ENCODE peak calls at places on chromosomes 3 and 15, in eight cellular contexts. K is fibroblast of lung, Y is A549, V is mammary epithelial cell, H is AG04449, J is psoas muscle, C is SK-N-SH, R is left ventricle myocardium inferior. I is an unnamed sample.

GRCh38 chr3:193853511-193854219 is 260.7 kb downstream of the OPA1 start:
- DNase-seq in K (no peak), Y (no peak), V (peak), H (no peak), J (no peak), C (no peak), R (no peak), I (no peak)

GRCh38 chr3:187767266-187768032 is 22.2 kb upstream of the BCL6 start:
- DNase-seq in K (peak), Y (no peak), V (peak), H (no peak), J (no peak), C (no peak), R (no peak), I (peak)

GRCh38 chr3:55498520-55498919 is 11.4 kb upstream of the WNT5A start:
- DNase-seq in K (no peak), Y (no peak), V (no peak), H (no peak), J (no peak), C (no peak), R (no peak), I (no peak)

GRCh38 chr3:101518421-101518871 is 5.4 kb upstream of the SENP7 start:
- DNase-seq in K (no peak), Y (peak), V (peak), H (no peak), J (no peak), C (no peak), R (no peak), I (no peak)

GRCh38 chr3:55349851-55350250 is 137.3 kb downstream of the WNT5A start:
- DNase-seq in K (no peak), Y (no peak), V (no peak), H (no peak), J (no peak), C (no peak), R (no peak), I (no peak)

GRCh38 chr3:184525337-184526157 is 36.0 kb upstream of the EPHB3 start:
- DNase-seq in K (no peak), Y (no peak), V (peak), H (no peak), J (no peak), C (peak), R (no peak), I (no peak)

GRCh38 chr3:177427540-177427939 is 230.3 kb upstream of the TBL1XR1 start:
- DNase-seq in K (peak), Y (no peak), V (peak), H (no peak), J (no peak), C (no peak), R (no peak), I (peak)

GRCh38 chr3:72128906-72129305 is 344.0 kb upstream of the PROK2 start:
- DNase-seq in K (no peak), Y (no peak), V (no peak), H (no peak), J (no peak), C (no peak), R (no peak), I (no peak)

GRCh38 chr15:35784745-35785144 is 238.8 kb upstream of the DPH6 start:
- DNase-seq in K (no peak), Y (no peak), V (no peak), H (no peak), J (no peak), C (no peak), R (no peak), I (peak)

GRCh38 chr15:73022156-73022555 is 30.1 kb upstream of the NEO1 start:
- DNase-seq in K (peak), Y (no peak), V (no peak), H (no peak), J (no peak), C (no peak), R (no peak), I (no peak)

GRCh38 chr15:100725121-100726069 is 123.0 kb downstream of the ASB7 start:
- DNase-seq in K (peak), Y (no peak), V (peak), H (peak), J (no peak), C (peak), R (no peak), I (peak)

GRCh38 chr15:69677403-69677802 is 224.8 kb downstream of the RPLP1 start:
- DNase-seq in K (no peak), Y (no peak), V (no peak), H (no peak), J (no peak), C (no peak), R (no peak), I (no peak)

GRCh38 chr3:197117107-197117506 is 87.5 kb upstream of the MELTF start:
- DNase-seq in K (peak), Y (no peak), V (peak), H (no peak), J (no peak), C (no peak), R (no peak), I (no peak)

DNA sequence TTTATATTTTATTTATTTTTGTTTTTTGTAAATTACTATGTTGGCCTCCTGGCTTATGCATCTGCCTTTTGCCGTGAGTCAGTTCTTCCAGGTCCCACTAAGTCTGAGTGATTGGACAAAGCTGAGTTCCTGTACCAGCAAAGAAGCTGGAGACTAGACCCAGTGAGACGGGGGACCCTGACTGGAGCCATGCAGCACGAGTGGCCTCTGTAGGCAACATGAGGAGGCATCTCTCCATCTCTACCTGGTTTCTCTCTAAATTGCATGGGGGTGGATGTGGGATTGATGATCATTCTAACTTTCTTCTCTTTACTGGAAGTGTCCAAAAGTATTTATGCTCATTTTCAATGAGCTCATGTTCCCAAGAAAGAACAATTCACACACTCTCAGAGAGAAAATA is 155.3 kb upstream of the MRPL3 start:
- DNase-seq in K (no peak), Y (no peak), V (no peak), H (no peak), J (no peak), C (no peak), R (no peak), I (no peak)
- TF ChIP-seq CTCF in K (no peak), Y (no peak), V (no peak), H (no peak), J (no peak), C (peak), R (no peak), I (peak)

GRCh38 chr15:68578960-68579935 is at the start of gene CORO2B:
- DNase-seq in K (peak), Y (peak), V (peak), H (no peak), J (peak), C (peak), R (peak), I (peak)

GRCh38 chr15:68580883-68581155 is 2.0 kb downstream of the CORO2B start:
- DNase-seq in K (no peak), Y (no peak), V (no peak), H (no peak), J (no peak), C (no peak), R (no peak), I (no peak)

GRCh38 chr15:68580026-68580882 is 1.5 kb downstream of the CORO2B start:
- DNase-seq in K (no peak), Y (no peak), V (no peak), H (no peak), J (peak), C (no peak), R (peak), I (no peak)

GRCh38 chr15:68576253-68577236 is 2.2 kb upstream of the CORO2B start:
- DNase-seq in K (no peak), Y (no peak), V (no peak), H (no peak), J (no peak), C (no peak), R (no peak), I (no peak)

DNA sequence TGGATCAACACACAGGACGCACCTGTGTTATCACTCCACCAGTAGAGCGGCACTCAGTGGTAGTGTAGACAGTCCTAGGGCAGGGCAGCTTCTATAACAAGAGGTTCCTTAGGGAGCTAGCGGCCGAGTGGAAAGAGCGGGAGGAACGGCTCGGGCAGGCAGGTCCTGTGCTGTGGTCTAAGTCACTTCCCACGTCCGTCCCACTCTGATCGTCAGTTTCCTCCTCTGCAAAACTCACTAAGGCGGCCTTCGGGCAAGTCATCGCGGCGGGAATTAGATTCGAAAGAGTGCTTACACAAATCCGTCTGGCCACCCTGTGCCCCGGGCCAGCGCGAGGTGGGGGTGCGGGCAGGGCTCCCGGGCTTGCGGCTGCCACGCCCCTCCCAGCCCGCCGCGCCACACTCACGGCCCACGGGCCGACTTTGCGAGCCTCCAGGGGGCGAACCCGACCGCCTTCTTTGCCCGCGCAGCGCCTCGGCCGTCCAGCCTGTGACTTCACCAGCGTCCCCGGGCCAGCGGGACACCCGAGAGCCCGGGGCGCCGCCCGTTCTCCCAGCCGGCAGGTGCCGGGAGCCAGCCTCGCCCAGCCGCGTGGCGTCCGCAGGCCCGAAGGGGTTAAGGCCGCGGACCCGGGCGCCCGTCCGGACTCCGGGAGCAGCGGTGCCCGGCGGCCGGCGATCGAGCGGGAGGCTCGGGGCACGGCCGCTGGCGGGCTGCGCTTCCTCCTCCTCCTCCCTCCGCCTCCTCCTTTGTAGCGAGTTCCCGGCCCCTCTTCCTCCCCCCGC is 426 bp upstream of the CORO2B start:
- DNase-seq in K (peak), Y (no peak), V (peak), H (no peak), J (peak), C (peak), R (peak), I (peak)
- H3K4me3 ChIP-seq in K (peak), Y (peak), V (peak), H (peak), J (peak), C (peak), R (peak), I (peak)

GRCh38 chr15:67805871-67806538 is 19.3 kb upstream of the SKOR1 start:
- DNase-seq in K (no peak), Y (no peak), V (no peak), H (no peak), J (no peak), C (no peak), R (no peak), I (no peak)
- TF ChIP-seq CTCF in K (no peak), Y (no peak), V (no peak), H (no peak), J (no peak), C (no peak), R (no peak), I (no peak)

DNA sequence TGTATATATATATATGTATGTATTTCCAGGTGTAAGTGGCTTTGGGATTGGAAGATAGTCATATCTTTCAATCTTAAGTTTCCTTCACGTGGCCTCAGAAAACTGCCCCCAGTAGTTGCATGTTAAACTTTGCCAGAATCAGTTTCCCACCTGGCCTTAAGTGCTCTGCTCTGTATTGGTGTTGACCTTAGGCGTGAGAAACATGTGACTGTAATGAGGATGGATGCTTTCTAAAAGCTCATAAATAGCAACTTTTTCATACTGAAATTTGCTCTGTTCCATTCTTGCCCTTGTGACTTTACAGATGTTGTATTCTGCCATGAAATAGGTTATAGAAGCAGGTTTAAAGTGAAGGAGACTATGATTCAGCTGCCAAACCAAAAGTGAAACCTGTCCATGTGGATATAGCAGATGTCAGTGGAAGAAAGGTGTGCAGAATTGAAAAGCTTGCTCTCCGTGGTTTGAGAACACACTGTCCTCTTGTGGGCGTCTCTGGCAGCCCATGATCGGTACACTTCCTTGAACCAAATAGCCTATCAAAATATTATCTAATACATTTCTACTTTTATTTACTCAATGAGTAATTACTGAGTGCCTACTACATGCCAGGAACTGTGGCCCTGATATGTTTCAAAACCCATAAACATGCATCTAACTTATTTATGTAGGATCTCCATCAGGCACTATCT is 15.8 kb downstream of the SCG5 start:
- DNase-seq in K (no peak), Y (no peak), V (peak), H (no peak), J (no peak), C (no peak), R (no peak), I (no peak)
- H3K4me3 ChIP-seq in K (no peak), Y (no peak), V (no peak), H (no peak), J (no peak), C (no peak), R (no peak), I (no peak)

I was measured in fibroblast of pulmonary artery.